ENCODE peak calls at places on chromosome 18, in ten cellular contexts. P is CD8-positive, alpha-beta memory T cell; Y is Peyer's patch; C is effector memory CD4-positive, alpha-beta T cell; J is PC-9; I is psoas muscle; K is H1; A is WERI-Rb-1; V is stomach; D is kidney. B is an unnamed sample.

GRCh38 chr18:3246636-3247242 is 862 bp upstream of the MYL12A start:
- DNase-seq in Y (peak; percentile 58), A (no peak), K (no peak), D (peak; percentile 81), P (peak; percentile 15), V (no peak), J (peak; percentile 37), C (no peak), I (peak; percentile 34), B (peak; percentile 59)

GRCh38 chr18:77650799-77651385 is 401.2 kb downstream of the GALR1 start:
- DNase-seq in K (peak; percentile 97), Y (peak; percentile 76), J (no peak), A (peak; percentile 92), I (peak; percentile 73), D (peak; percentile 85), P (peak; percentile 36), C (peak; percentile 27), V (peak; percentile 57), B (peak; percentile 80)

GRCh38 chr18:50183556-50183955 is 11.4 kb downstream of the MYO5B start:
- DNase-seq in P (no peak), I (no peak), D (no peak), C (no peak), J (peak; percentile 92), V (no peak), Y (no peak), A (no peak), K (no peak), B (no peak)

GRCh38 chr18:24913507-24914147 is 438.3 kb downstream of the ZNF521 start:
- DNase-seq in K (no peak), Y (no peak), A (no peak), P (no peak), C (no peak), V (no peak), I (no peak), D (no peak), J (no peak), B (peak; percentile 24)

GRCh38 chr18:2222270-2223185 is 348.8 kb downstream of the METTL4 start:
- DNase-seq in C (no peak), P (no peak), D (no peak), I (no peak), K (no peak), A (no peak), V (no peak), J (peak; percentile 79), Y (peak; percentile 47), B (no peak)

GRCh38 chr18:53799134-53799533 is 425.3 kb downstream of the MBD2 start:
- DNase-seq in V (no peak), K (no peak), P (no peak), J (no peak), D (no peak), I (no peak), Y (no peak), C (no peak), A (no peak), B (no peak)

GRCh38 chr18:6219116-6219717 is 195.5 kb downstream of the L3MBTL4 start:
- DNase-seq in Y (no peak), D (no peak), C (no peak), K (peak; percentile 76), J (no peak), V (no peak), P (no peak), A (peak; percentile 58), I (no peak), B (peak; percentile 12)

GRCh38 chr18:73316513-73316912 is 448.7 kb upstream of the NETO1 start:
- DNase-seq in A (no peak), P (no peak), V (no peak), Y (no peak), K (no peak), D (no peak), I (no peak), C (no peak), J (no peak), B (no peak)

GRCh38 chr18:32549248-32549842 is 78.7 kb upstream of the GAREM1 start:
- DNase-seq in K (peak; percentile 58), I (peak; percentile 23), D (no peak), J (peak; percentile 41), A (peak; percentile 55), C (no peak), V (peak; percentile 71), P (peak; percentile 3), Y (peak; percentile 56), B (peak; percentile 16)

GRCh38 chr18:72336786-72337185 is 207.4 kb downstream of the CBLN2 start:
- DNase-seq in V (no peak), A (no peak), J (no peak), C (no peak), P (no peak), K (no peak), Y (no peak), I (no peak), D (no peak), B (no peak)

GRCh38 chr18:9082763-9083510 is 19.6 kb upstream of the NDUFV2 start:
- DNase-seq in D (no peak), C (peak; percentile 1), V (no peak), I (no peak), P (peak; percentile 30), J (no peak), Y (no peak), K (no peak), A (no peak), B (no peak)

GRCh38 chr18:73752546-73752945 is 395.1 kb downstream of the FBXO15 start:
- DNase-seq in P (no peak), D (no peak), J (peak; percentile 53), C (no peak), Y (no peak), A (no peak), K (no peak), I (no peak), V (no peak), B (no peak)

GRCh38 chr18:49639643-49640361 is 77.9 kb downstream of the LIPG start:
- DNase-seq in A (no peak), V (no peak), D (no peak), K (no peak), P (no peak), I (no peak), Y (no peak), J (no peak), C (no peak), B (no peak)

GRCh38 chr18:40058811-40059570 is 1896.0 kb upstream of the PIK3C3 start:
- DNase-seq in K (no peak), I (no peak), Y (no peak), D (no peak), P (no peak), J (no peak), A (no peak), C (no peak), V (no peak), B (no peak)

GRCh38 chr18:12279781-12280531 is 25.8 kb downstream of the CIDEA start:
- DNase-seq in J (no peak), C (no peak), P (no peak), D (no peak), K (no peak), I (no peak), V (no peak), Y (no peak), A (no peak), B (peak; percentile 38)
- H3K4me3 ChIP-seq in J (no peak overlapping the region), C (no peak overlapping the region), P (no peak overlapping the region), D (no peak overlapping the region), K (no peak overlapping the region), I (peak overlapping the region; percentile 48), V (peak overlapping the region; percentile 45), Y (peak overlapping the region; percentile 42), A (no peak overlapping the region), B (peak overlapping the region; percentile 33)

GRCh38 chr18:51647942-51648341 is 450.5 kb upstream of the MEX3C start:
- DNase-seq in K (no peak), P (no peak), J (no peak), C (no peak), V (no peak), D (no peak), A (no peak), Y (no peak), I (no peak), B (no peak)
- H3K27ac ChIP-seq in K (no peak overlapping the region), P (no peak overlapping the region), J (no peak overlapping the region), C (no peak overlapping the region), V (no peak overlapping the region), D (no peak overlapping the region), A (no peak overlapping the region), Y (no peak overlapping the region), I (no peak overlapping the region), B (no peak overlapping the region)

GRCh38 chr18:21393986-21394385 is 152.0 kb downstream of the GREB1L start:
- DNase-seq in A (no peak), P (no peak), V (no peak), I (no peak), K (no peak), Y (no peak), C (no peak), D (no peak), J (no peak), B (peak; percentile 58)

GRCh38 chr18:21389283-21389682 is 147.3 kb downstream of the GREB1L start:
- DNase-seq in C (no peak), K (no peak), I (no peak), J (no peak), D (no peak), A (no peak), V (no peak), Y (no peak), P (no peak), B (no peak)

GRCh38 chr18:21391074-21391673 is 149.1 kb downstream of the GREB1L start:
- DNase-seq in K (no peak), C (no peak), J (peak; percentile 99), D (no peak), Y (no peak), V (no peak), P (no peak), I (no peak), A (no peak), B (no peak)

GRCh38 chr18:21386523-21387240 is 144.7 kb downstream of the GREB1L start:
- DNase-seq in C (no peak), A (no peak), I (no peak), D (no peak), P (no peak), J (no peak), Y (no peak), K (no peak), V (no peak), B (no peak)

DNA sequence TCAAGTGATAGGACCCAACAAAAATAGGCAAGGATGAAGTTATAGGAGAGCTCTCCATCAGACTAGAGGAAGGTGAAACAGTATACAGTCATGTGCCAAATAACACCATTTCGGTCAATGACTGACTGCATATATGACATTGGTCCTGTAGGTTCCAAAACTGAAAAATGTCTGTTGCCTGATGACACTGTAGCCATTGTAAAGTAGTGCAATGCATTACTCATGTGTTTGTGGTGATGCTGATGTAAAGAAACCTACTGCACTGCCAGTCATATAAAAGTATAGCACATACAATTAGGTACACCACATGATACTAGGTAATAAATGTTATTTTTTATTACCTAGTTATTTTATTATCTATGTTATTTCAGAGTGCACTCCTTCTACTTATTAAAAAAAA is 147.9 kb downstream of the GREB1L start:
- DNase-seq in C (no peak), J (no peak), V (no peak), I (no peak), D (no peak), K (no peak), P (no peak), Y (no peak), A (no peak), B (no peak)
- H3K36me3 ChIP-seq in C (no peaks in the 10 kb centered on the region), J (no peaks in the 10 kb centered on the region), V (no peaks in the 10 kb centered on the region), I (no peaks in the 10 kb centered on the region), D (no peaks in the 10 kb centered on the region), K (no peaks in the 10 kb centered on the region), P (no peaks in the 10 kb centered on the region), Y (no peaks in the 10 kb centered on the region), A (no peaks in the 10 kb centered on the region), B (no peaks in the 10 kb centered on the region)

DNA sequence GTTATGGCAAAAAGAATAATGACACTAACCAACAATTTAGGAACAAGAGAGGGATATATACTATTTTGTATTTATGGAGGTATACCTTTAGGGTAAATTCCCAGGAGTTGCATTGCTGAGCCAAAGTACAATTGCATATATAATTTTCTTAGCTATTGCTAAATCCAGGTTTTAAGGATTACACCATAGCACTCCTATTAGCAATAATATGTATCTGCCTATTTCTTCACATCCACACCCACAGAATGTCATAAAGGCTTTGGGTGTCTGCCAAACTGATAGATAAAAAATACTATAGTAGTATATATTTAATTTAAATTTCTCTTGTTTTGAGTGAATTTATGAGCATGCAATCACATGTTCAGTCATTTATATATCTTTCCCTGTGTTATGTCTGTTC is 11.5 kb upstream of the SERPINB13 start:
- DNase-seq in Y (no peak), C (no peak), D (no peak), V (no peak), K (no peak), J (peak; percentile 35), I (no peak), A (no peak), P (no peak), B (no peak)
- H3K4me3 ChIP-seq in Y (no peak overlapping the region), C (no peak overlapping the region), D (no peak overlapping the region), V (no peak overlapping the region), K (no peak overlapping the region), J (no peak overlapping the region), I (no peak overlapping the region), A (no peak overlapping the region), P (no peak overlapping the region), B (no peak overlapping the region)